ENCODE peak calls at places on chromosomes 11 and 22, in eight cellular contexts. O is K562, T is breast epithelium, G is heart right ventricle, K is endodermal cell, X is mammary epithelial cell, J is lung, A is GM12865. F is an unnamed sample.

GRCh38 chr22:46049726-46050450 is 72.9 kb upstream of the WNT7B start:
- DNase-seq in K (peak), O (no peak), A (no peak), G (no peak), X (peak), J (no peak), T (peak), F (no peak)

GRCh38 chr11:31240340-31240904 is 129.1 kb downstream of the DCDC1 start:
- DNase-seq in A (peak), X (peak), J (no peak), G (no peak), T (no peak), O (peak), K (peak), F (no peak)

GRCh38 chr11:43197357-43197756 is 114.4 kb upstream of the API5 start:
- DNase-seq in T (no peak), G (no peak), X (no peak), A (no peak), J (no peak), O (no peak), K (no peak), F (no peak)

GRCh38 chr11:33660962-33661361 is 39.7 kb downstream of the C11orf91 start:
- DNase-seq in G (no peak), J (no peak), O (no peak), A (peak), K (no peak), T (no peak), X (no peak), F (no peak)

GRCh38 chr11:20647976-20648565 is 21.3 kb upstream of the NELL1 start:
- DNase-seq in X (peak), A (peak), G (no peak), T (no peak), K (peak), O (peak), J (peak), F (no peak)

GRCh38 chr11:117713676-117714075 is 83.3 kb downstream of the DSCAML1 start:
- DNase-seq in G (no peak), T (no peak), A (peak), K (no peak), O (no peak), J (no peak), X (no peak), F (no peak)

GRCh38 chr22:19289475-19290161 is 1.9 kb downstream of the CLTCL1 start:
- DNase-seq in G (no peak), K (no peak), A (no peak), T (no peak), X (peak), O (peak), J (no peak), F (no peak)

GRCh38 chr11:96273507-96273906 is 69.5 kb downstream of the MAML2 start:
- DNase-seq in J (no peak), X (no peak), K (no peak), T (no peak), A (no peak), G (no peak), O (no peak), F (no peak)

GRCh38 chr11:44637477-44637876 is 72.0 kb downstream of the CD82 start:
- DNase-seq in A (no peak), J (no peak), X (peak), K (no peak), G (no peak), T (no peak), O (no peak), F (no peak)

GRCh38 chr22:27331526-27332281 is 469.9 kb downstream of the MN1 start:
- DNase-seq in K (peak), X (no peak), G (peak), J (peak), A (no peak), T (no peak), O (no peak), F (peak)

GRCh38 chr11:70317576-70318305 is 47.3 kb downstream of the PPFIA1 start:
- DNase-seq in O (no peak), J (no peak), A (no peak), K (no peak), G (no peak), T (no peak), X (no peak), F (no peak)

GRCh38 chr22:48259991-48260670 is 1497.7 kb downstream of the TBC1D22A start:
- DNase-seq in A (no peak), K (no peak), O (no peak), J (no peak), X (no peak), G (no peak), T (no peak), F (no peak)

GRCh38 chr11:123678246-123678645 is 23.8 kb upstream of the SCN3B start:
- DNase-seq in T (no peak), X (peak), K (no peak), O (no peak), J (no peak), A (no peak), G (no peak), F (no peak)

GRCh38 chr11:67253872-67254624 is 12.2 kb upstream of the GRK2 start:
- DNase-seq in O (no peak), K (peak), X (no peak), G (no peak), T (no peak), A (peak), J (no peak), F (no peak)

GRCh38 chr11:75454987-75455386 is 22.0 kb upstream of the KLHL35 start:
- DNase-seq in K (no peak), A (no peak), J (no peak), O (no peak), X (no peak), G (no peak), T (no peak), F (no peak)

GRCh38 chr11:64104632-64105031 is 61.3 kb downstream of the MACROD1 start:
- DNase-seq in J (no peak), T (no peak), X (no peak), K (no peak), O (no peak), G (no peak), A (no peak), F (no peak)

GRCh38 chr11:133934599-133935550 is 21.9 kb downstream of the IGSF9B start:
- DNase-seq in J (no peak), O (peak), T (no peak), A (peak), G (peak), X (peak), K (peak), F (no peak)

GRCh38 chr22:41442240-41442792 is 4.3 kb downstream of the TOB2 start:
- DNase-seq in O (no peak), X (no peak), T (no peak), A (no peak), K (no peak), J (no peak), G (no peak), F (no peak)

GRCh38 chr11:12164061-12165014 is 53.9 kb downstream of the MICAL2 start:
- DNase-seq in J (no peak), X (peak), T (peak), G (no peak), A (no peak), O (no peak), K (peak), F (no peak)

GRCh38 chr22:32265882-32266767 is 11.0 kb upstream of the SLC5A4 start:
- DNase-seq in J (peak), K (peak), T (peak), O (peak), X (peak), G (peak), A (peak), F (peak)

GRCh38 chr22:34000879-34001526 is 80.7 kb upstream of the LARGE1 start:
- DNase-seq in A (no peak), T (no peak), K (no peak), G (no peak), X (no peak), O (no peak), J (no peak), F (no peak)

GRCh38 chr11:132520199-132520598 is 1012.1 kb downstream of the OPCML start:
- DNase-seq in O (no peak), G (no peak), A (no peak), J (no peak), K (no peak), X (no peak), T (no peak), F (no peak)

GRCh38 chr11:120188371-120188770 is 22.5 kb upstream of the OAF start:
- DNase-seq in G (no peak), O (no peak), X (no peak), K (no peak), J (no peak), A (no peak), T (no peak), F (no peak)
- H3K4me3 ChIP-seq in G (no peak), O (no peak), X (no peak), K (no peak), J (no peak), A (no peak), T (no peak), F (no peak)

GRCh38 chr11:1391165-1392010 is 1.7 kb downstream of the BRSK2 start:
- DNase-seq in K (peak), G (no peak), O (no peak), A (no peak), X (no peak), J (no peak), T (no peak), F (no peak)

GRCh38 chr11:1392111-1392510 is 2.4 kb downstream of the BRSK2 start:
- DNase-seq in X (no peak), J (no peak), G (no peak), T (no peak), A (no peak), K (no peak), O (no peak), F (no peak)

GRCh38 chr11:1389103-1389931 is 417 bp upstream of the BRSK2 start:
- DNase-seq in A (peak), O (peak), G (peak), X (peak), J (peak), K (peak), T (peak), F (peak)

GRCh38 chr11:1389932-1390587 is at the start of gene BRSK2:
- DNase-seq in O (no peak), X (no peak), K (peak), T (no peak), J (no peak), A (no peak), G (peak), F (no peak)

GRCh38 chr11:1390603-1391164 is 950 bp downstream of the BRSK2 start:
- DNase-seq in T (no peak), X (no peak), O (no peak), G (peak), A (no peak), J (no peak), K (peak), F (no peak)
- H3K4me3 ChIP-seq in T (peak), X (no peak), O (no peak), G (no peak), A (no peak), J (no peak), K (peak), F (peak)

GRCh38 chr22:37130031-37130430 is 19.7 kb downstream of the IL2RB start:
- DNase-seq in J (no peak), T (no peak), O (no peak), K (no peak), A (no peak), X (no peak), G (no peak), F (no peak)
- H3K4me3 ChIP-seq in J (no peak), T (no peak), O (no peak), K (no peak), A (no peak), X (no peak), G (no peak), F (no peak)

DNA sequence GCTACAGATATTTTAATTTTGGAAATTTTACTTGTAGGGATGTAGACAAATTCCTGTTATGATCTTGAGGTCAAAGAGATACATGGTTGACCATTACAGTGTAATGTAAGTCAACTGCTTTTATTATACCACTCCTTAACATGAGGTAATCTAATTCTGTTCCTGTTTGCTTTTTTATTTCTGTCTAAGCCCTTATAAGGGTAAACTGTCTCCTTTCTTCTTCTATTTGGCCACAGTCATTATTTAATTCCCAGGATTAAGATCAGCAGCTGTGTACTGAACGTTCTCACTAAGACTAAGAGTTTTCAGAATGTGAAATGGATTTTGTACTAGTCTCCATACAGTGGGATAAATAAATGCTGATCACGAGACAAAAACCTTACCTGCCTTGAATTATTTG is 32.8 kb downstream of the C2CD3 start:
- DNase-seq in X (no peak), A (no peak), K (no peak), O (no peak), J (no peak), T (no peak), G (no peak), F (no peak)
- H3K4me3 ChIP-seq in X (no peak), A (no peak), K (no peak), O (no peak), J (no peak), T (no peak), G (no peak), F (no peak)

GRCh38 chr11:3835100-3835485 is 5.7 kb downstream of the RHOG start:
- DNase-seq in T (no peak), X (no peak), G (no peak), A (no peak), O (no peak), K (no peak), J (no peak), F (no peak)
- H3K4me3 ChIP-seq in T (no peak), X (no peak), G (no peak), A (no peak), O (peak), K (no peak), J (no peak), F (peak)

DNA sequence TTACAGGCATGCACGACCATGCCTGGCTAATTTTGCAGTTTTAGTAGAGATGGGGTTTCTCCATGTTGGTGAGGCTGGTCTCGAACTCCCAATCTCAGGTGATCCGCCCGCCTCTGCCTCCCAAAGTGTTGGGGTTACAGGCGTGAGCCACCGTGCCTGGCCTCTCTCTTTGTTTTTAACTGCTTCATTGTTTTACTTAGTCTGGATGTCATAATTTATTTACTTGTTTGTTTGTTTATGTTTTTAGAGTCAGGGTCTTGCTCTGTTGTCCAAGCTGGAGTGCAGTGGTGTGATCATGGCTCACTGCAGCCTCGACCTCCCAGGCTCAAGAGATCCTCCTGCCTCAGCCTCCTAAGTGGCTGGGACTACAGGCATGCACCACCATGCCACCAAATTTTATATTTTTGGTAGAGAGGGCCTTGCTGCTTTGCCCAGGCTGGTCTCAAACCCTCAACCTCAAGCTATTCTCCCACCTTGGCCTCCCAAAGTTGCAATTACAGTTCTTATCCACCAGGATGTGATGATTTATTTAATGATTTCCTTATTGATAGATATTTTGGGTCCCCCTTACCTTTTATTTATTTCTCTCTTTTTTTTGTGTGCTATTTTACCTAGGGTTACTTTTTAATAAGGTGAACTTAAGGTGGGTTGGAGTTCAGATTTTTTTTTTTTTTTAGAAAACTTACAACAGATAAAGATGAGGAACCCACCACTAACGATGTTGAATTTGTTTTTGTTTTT is 52.6 kb upstream of the ADA2 start:
- DNase-seq in G (no peak), O (no peak), K (no peak), A (no peak), T (no peak), J (no peak), X (no peak), F (no peak)
- H3K4me3 ChIP-seq in G (no peak), O (no peak), K (no peak), A (no peak), T (no peak), J (no peak), X (no peak), F (no peak)

DNA sequence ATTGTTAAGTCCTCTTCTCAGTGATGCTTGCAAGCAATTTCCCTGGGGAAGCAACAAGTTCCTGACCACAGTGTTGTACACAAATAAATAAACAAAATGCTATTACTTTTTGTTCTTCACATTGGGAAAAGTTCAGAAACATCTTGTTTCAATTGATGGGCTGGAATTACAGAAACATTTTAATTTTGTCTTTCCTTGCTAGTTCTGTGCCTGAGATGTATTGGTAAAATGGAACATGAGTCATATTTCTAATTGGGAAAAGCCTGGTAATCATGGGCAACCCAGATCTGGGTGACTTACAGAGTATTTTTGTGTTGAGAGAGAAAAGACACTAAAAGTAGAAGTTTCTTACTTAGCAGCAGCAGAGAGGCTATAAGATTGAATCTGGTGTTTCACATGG is 576 bp upstream of the BLID start:
- DNase-seq in O (no peak), A (no peak), X (no peak), G (no peak), K (no peak), T (no peak), J (no peak), F (no peak)
- H3K4me3 ChIP-seq in O (no peak), A (no peak), X (no peak), G (no peak), K (no peak), T (no peak), J (no peak), F (no peak)

GRCh38 chr22:31218565-31219262 is 6.6 kb downstream of the LIMK2 start:
- DNase-seq in K (no peak), O (no peak), G (no peak), X (peak), T (no peak), A (peak), J (no peak), F (no peak)
- H3K4me3 ChIP-seq in K (no peak), O (no peak), G (no peak), X (no peak), T (no peak), A (no peak), J (no peak), F (no peak)

GRCh38 chr11:120212926-120213325 is 2.1 kb downstream of the OAF start:
- DNase-seq in O (no peak), J (no peak), T (no peak), K (no peak), A (no peak), G (no peak), X (no peak), F (no peak)
- H3K4me3 ChIP-seq in O (no peak), J (no peak), T (peak), K (no peak), A (no peak), G (peak), X (no peak), F (no peak)

DNA sequence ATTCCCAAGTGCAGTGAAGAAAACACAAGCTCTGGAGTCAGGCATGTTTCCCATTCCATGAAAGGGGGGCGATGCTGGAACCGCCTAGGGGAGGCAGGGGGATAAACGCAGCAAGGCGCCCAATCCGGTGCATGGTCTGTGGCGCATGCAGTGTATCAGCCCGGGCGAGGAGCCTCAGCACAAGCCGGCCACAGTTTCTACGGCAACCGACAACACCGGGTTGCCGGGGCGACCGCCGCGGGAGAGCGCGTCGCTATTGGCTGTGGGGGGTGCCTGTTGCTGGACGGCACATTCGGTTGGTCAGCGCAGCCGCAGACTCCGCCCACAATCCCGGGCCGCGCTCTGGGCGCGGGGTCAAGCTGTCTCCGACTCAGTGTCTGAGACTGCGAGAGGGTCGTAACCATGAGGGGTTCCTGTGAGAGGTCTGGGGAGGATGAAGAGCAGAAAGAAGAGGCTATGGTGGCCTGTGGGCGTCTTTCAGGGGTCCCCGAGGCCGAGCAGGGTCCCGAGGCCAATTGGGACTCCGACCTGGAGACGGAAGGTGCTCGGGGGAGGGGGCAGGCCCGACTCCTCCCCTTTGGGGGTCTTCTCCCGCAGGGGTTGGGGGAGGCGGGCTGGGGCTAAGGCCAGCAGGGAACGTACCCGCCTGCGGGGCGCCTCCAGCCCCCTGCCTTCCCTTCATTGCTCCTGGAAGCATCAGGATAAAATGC is at the start of gene LRRC74B:
- DNase-seq in K (peak), T (peak), J (peak), A (peak), O (peak), X (peak), G (peak), F (peak)
- H3K4me3 ChIP-seq in K (peak), T (peak), J (no peak), A (no peak), O (peak), X (peak), G (peak), F (peak)